ENCODE peak calls at places on chromosome 4, in eight cellular contexts. C, X, Z, K, B, D, E and J are unnamed samples.

GRCh38 chr4:121457278-121457875 is 76.6 kb upstream of the QRFPR start:
- DNase-seq in B (no peak), E (no peak), K (no peak), X (no peak), D (no peak), Z (no peak), C (no peak), J (no peak)

GRCh38 chr4:40721730-40722171 is 28.0 kb upstream of the NSUN7 start:
- DNase-seq in D (no peak), B (no peak), K (no peak), X (no peak), E (no peak), Z (no peak), C (no peak), J (no peak)

GRCh38 chr4:1598641-1599481 is 85.3 kb downstream of the FAM53A start:
- DNase-seq in Z (no peak), E (no peak), B (no peak), K (no peak), C (no peak), D (no peak), X (no peak), J (no peak)

GRCh38 chr4:140567722-140568121 is 1.0 kb downstream of the UCP1 start:
- DNase-seq in B (no peak), E (peak; percentile 4), K (no peak), D (no peak), C (no peak), X (no peak), Z (no peak), J (peak; percentile 66)

GRCh38 chr4:97585274-97585673 is 558.0 kb downstream of the STPG2 start:
- DNase-seq in B (no peak), K (no peak), E (no peak), Z (no peak), D (no peak), X (no peak), C (no peak), J (no peak)

GRCh38 chr4:17063870-17064269 is 165.4 kb upstream of the LDB2 start:
- DNase-seq in K (no peak), E (no peak), X (no peak), B (no peak), D (no peak), Z (no peak), C (no peak), J (no peak)

GRCh38 chr4:115366390-115366789 is 253.0 kb upstream of the NDST4 start:
- DNase-seq in E (no peak), X (no peak), C (no peak), D (no peak), B (no peak), K (no peak), Z (no peak), J (no peak)

GRCh38 chr4:115851918-115852766 is 738.7 kb upstream of the NDST4 start:
- DNase-seq in D (no peak), E (peak; percentile 48), B (peak; percentile 48), Z (peak; percentile 15), K (no peak), C (no peak), X (peak; percentile 1), J (peak; percentile 61)

GRCh38 chr4:76640252-76640925 is 205.4 kb downstream of the SHROOM3 start:
- DNase-seq in K (no peak), Z (peak; percentile 95), D (no peak), B (no peak), C (no peak), E (no peak), X (no peak), J (no peak)